ENCODE peak calls at places on chromosomes 5 and 9, in ten cellular contexts. F is sigmoid colon, P is fibroblast of lung, L is IMR-90, I is B cell, Z is coronary artery, Y is activated B cell treated with CpG ODN at 0.5 μM for 24 hours, M is kidney, D is cardiac fibroblast, K is transverse colon. B is an unnamed sample.

GRCh38 chr9:112743216-112743835 is 7.2 kb upstream of the SNX30 start:
- DNase-seq in F (no peak), P (no peak), L (no peak), I (peak), Z (no peak), Y (no peak), M (no peak), D (no peak), K (no peak), B (no peak)

GRCh38 chr5:56279291-56279690 is 46.2 kb upstream of the ANKRD55 start:
- DNase-seq in F (no peak), P (no peak), L (no peak), I (no peak), Z (no peak), Y (no peak), M (no peak), D (no peak), K (no peak), B (no peak)

GRCh38 chr5:55413644-55414043 is 105.9 kb downstream of the MTREX start:
- DNase-seq in F (no peak), P (no peak), L (no peak), I (no peak), Z (no peak), Y (no peak), M (no peak), D (no peak), K (no peak), B (no peak)

GRCh38 chr5:55868846-55869245 is 17.7 kb downstream of the IL31RA start:
- DNase-seq in F (no peak), P (peak), L (peak), I (no peak), Z (no peak), Y (no peak), M (no peak), D (peak), K (no peak), B (no peak)

GRCh38 chr9:101117091-101117490 is 88.6 kb downstream of the PLPPR1 start:
- DNase-seq in F (no peak), P (no peak), L (no peak), I (no peak), Z (no peak), Y (no peak), M (no peak), D (no peak), K (no peak), B (no peak)

GRCh38 chr9:77953590-77953989 is 78.0 kb downstream of the GNAQ start:
- DNase-seq in F (no peak), P (peak), L (no peak), I (no peak), Z (no peak), Y (no peak), M (no peak), D (no peak), K (no peak), B (no peak)

GRCh38 chr9:104866186-104866585 is 61.8 kb downstream of the ABCA1 start:
- DNase-seq in F (no peak), P (peak), L (peak), I (no peak), Z (no peak), Y (no peak), M (no peak), D (peak), K (no peak), B (no peak)

GRCh38 chr5:37696190-37697021 is 143.4 kb downstream of the GDNF start:
- DNase-seq in F (no peak), P (peak), L (peak), I (no peak), Z (no peak), Y (no peak), M (no peak), D (peak), K (no peak), B (no peak)

GRCh38 chr9:34375901-34376595 is 650 bp downstream of the MYORG start:
- DNase-seq in F (peak), P (peak), L (no peak), I (peak), Z (peak), Y (peak), M (peak), D (peak), K (peak), B (peak)

GRCh38 chr9:2023532-2023931 is 8.4 kb downstream of the SMARCA2 start:
- DNase-seq in F (no peak), P (no peak), L (no peak), I (no peak), Z (no peak), Y (no peak), M (no peak), D (no peak), K (no peak), B (no peak)

GRCh38 chr9:36142510-36143161 is 6.1 kb downstream of the GLIPR2 start:
- DNase-seq in F (peak), P (no peak), L (no peak), I (peak), Z (no peak), Y (no peak), M (no peak), D (no peak), K (peak), B (no peak)

GRCh38 chr9:137136926-137137607 is 1.9 kb upstream of the GRIN1 start:
- DNase-seq in F (no peak), P (no peak), L (no peak), I (peak), Z (no peak), Y (no peak), M (no peak), D (no peak), K (no peak), B (no peak)

GRCh38 chr9:108217601-108218190 is 638.1 kb downstream of the ACTL7B start:
- DNase-seq in F (no peak), P (peak), L (no peak), I (no peak), Z (no peak), Y (no peak), M (no peak), D (no peak), K (no peak), B (no peak)

GRCh38 chr5:93717162-93717561 is 24.2 kb downstream of the POU5F2 start:
- DNase-seq in F (no peak), P (peak), L (peak), I (no peak), Z (no peak), Y (no peak), M (no peak), D (peak), K (no peak), B (no peak)

GRCh38 chr5:149636861-149637246 is 55.6 kb downstream of the ARHGEF37 start:
- DNase-seq in F (peak), P (peak), L (peak), I (peak), Z (no peak), Y (peak), M (peak), D (peak), K (no peak), B (no peak)

GRCh38 chr5:15880201-15880600 is 299.4 kb downstream of the MARCHF11 start:
- DNase-seq in F (no peak), P (no peak), L (no peak), I (no peak), Z (no peak), Y (no peak), M (no peak), D (no peak), K (no peak), B (no peak)

GRCh38 chr5:112795342-112795741 is 57.7 kb downstream of the APC start:
- DNase-seq in F (no peak), P (no peak), L (no peak), I (no peak), Z (no peak), Y (no peak), M (no peak), D (no peak), K (no peak), B (no peak)

GRCh38 chr9:79362100-79363081 is 209.4 kb upstream of the TLE4 start:
- DNase-seq in F (no peak), P (peak), L (peak), I (no peak), Z (no peak), Y (no peak), M (no peak), D (peak), K (no peak), B (no peak)

GRCh38 chr9:76394896-76395244 is 644 bp upstream of the RFK start:
- DNase-seq in F (peak), P (no peak), L (no peak), I (peak), Z (peak), Y (no peak), M (peak), D (no peak), K (peak), B (no peak)

GRCh38 chr5:115842089-115842881 is 550 bp downstream of the AP3S1 start:
- DNase-seq in F (no peak), P (no peak), L (no peak), I (no peak), Z (no peak), Y (no peak), M (peak), D (no peak), K (no peak), B (no peak)

GRCh38 chr5:133454442-133454841 is 157.9 kb downstream of the FSTL4 start:
- DNase-seq in F (no peak), P (no peak), L (no peak), I (no peak), Z (peak), Y (no peak), M (no peak), D (no peak), K (no peak), B (no peak)

GRCh38 chr9:111038336-111039202 is at the start of gene LPAR1:
- DNase-seq in F (peak), P (peak), L (peak), I (no peak), Z (peak), Y (no peak), M (peak), D (peak), K (peak), B (peak)

GRCh38 chr5:160697281-160697680 is 154.7 kb downstream of the ATP10B start:
- DNase-seq in F (no peak), P (no peak), L (no peak), I (no peak), Z (no peak), Y (no peak), M (no peak), D (no peak), K (no peak), B (no peak)

GRCh38 chr9:85142461-85143401 is 473.2 kb downstream of the NTRK2 start:
- DNase-seq in F (no peak), P (peak), L (no peak), I (no peak), Z (no peak), Y (no peak), M (no peak), D (no peak), K (peak), B (no peak)

GRCh38 chr5:68502531-68502930 is 287.0 kb downstream of the PIK3R1 start:
- DNase-seq in F (no peak), P (no peak), L (peak), I (no peak), Z (no peak), Y (no peak), M (no peak), D (peak), K (no peak), B (no peak)

GRCh38 chr5:95837492-95837891 is 15.0 kb upstream of the GLRX start:
- DNase-seq in F (no peak), P (no peak), L (no peak), I (no peak), Z (no peak), Y (no peak), M (no peak), D (no peak), K (no peak), B (no peak)

GRCh38 chr9:100229561-100229960 is 123.2 kb downstream of the TEX10 start:
- DNase-seq in F (no peak), P (no peak), L (no peak), I (no peak), Z (no peak), Y (no peak), M (no peak), D (no peak), K (no peak), B (no peak)

DNA sequence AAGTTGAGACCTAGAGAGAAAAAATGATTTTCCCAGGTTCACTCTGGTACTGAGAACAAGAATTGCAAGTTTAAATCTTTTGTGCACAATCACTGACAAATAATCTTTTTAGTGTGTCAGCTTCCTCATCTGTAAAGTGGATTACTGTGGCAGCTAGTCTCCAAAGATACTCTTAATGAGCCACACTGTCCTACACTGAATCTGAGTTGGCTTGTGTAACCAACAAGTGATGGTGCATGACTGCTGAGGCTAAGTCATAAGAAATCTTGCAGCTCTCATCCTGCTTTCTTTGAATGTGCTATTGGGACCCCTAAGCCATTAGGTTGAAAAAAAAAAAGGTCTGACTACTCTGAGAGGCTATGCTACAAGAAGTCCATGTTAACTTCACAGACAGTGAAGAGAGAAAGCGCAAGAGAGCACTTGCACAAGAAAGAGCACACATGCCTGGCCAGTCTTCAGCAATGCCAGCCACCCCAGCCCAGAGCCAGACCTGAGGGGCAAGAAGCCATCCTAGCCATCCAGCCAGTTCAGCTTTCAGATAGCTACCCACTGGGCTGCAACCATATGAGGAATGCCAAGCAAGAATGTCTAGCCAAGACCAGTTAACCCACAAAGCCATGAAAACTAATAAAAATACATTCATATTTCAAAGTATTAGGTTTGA is 419.4 kb downstream of the RAB3C start:
- DNase-seq in F (no peak), P (no peak), L (no peak), I (no peak), Z (no peak), Y (no peak), M (no peak), D (no peak), K (no peak), B (no peak)
- TF ChIP-seq CTCF in F (no peak), P (no peak), L (no peak), I (no peak), Z (no peak), Y (no peak), M (no peak), D (no peak), K (no peak), B (no peak)

GRCh38 chr9:18825775-18826174 is 207.2 kb downstream of the SAXO1 start:
- DNase-seq in F (no peak), P (no peak), L (peak), I (no peak), Z (no peak), Y (no peak), M (no peak), D (no peak), K (no peak), B (no peak)

GRCh38 chr9:18822850-18823249 is 210.2 kb downstream of the SAXO1 start:
- DNase-seq in F (no peak), P (no peak), L (no peak), I (no peak), Z (no peak), Y (no peak), M (no peak), D (no peak), K (peak), B (no peak)

GRCh38 chr9:18821794-18822193 is 211.2 kb downstream of the SAXO1 start:
- DNase-seq in F (no peak), P (peak), L (peak), I (no peak), Z (no peak), Y (no peak), M (no peak), D (no peak), K (no peak), B (no peak)

GRCh38 chr9:18826248-18826647 is 206.8 kb downstream of the SAXO1 start:
- DNase-seq in F (no peak), P (no peak), L (no peak), I (no peak), Z (no peak), Y (no peak), M (no peak), D (no peak), K (no peak), B (no peak)

GRCh38 chr9:18824095-18824666 is 208.8 kb downstream of the SAXO1 start:
- DNase-seq in F (no peak), P (no peak), L (no peak), I (no peak), Z (no peak), Y (no peak), M (no peak), D (peak), K (peak), B (no peak)
- TF ChIP-seq CTCF in F (no peak), P (no peak), L (peak), I (no peak), Z (no peak), Y (no peak), M (peak), D (peak), K (no peak), B (peak)

DNA sequence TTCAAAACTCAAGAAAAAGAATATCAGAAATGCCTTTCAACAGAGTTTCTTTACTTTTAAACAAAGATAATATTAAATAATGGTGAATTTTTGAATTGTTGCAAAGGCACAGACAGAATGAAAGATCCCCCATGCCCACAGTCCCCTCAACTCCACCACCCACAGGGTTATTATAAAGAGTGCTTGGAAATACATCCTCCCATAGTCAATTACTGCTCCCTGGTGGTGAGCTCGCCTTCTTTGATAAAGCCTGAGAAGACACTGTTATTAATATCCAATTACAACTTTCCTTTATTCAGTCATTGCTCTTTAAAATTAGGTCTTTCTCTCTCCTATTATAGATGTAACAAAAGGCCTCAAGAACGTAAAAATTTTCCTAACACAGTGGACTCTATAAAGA is 490.2 kb upstream of the RORB start:
- DNase-seq in F (no peak), P (peak), L (no peak), I (no peak), Z (no peak), Y (no peak), M (no peak), D (no peak), K (no peak), B (no peak)
- TF ChIP-seq CTCF in F (no peak), P (no peak), L (no peak), I (no peak), Z (no peak), Y (no peak), M (no peak), D (no peak), K (no peak), B (no peak)

DNA sequence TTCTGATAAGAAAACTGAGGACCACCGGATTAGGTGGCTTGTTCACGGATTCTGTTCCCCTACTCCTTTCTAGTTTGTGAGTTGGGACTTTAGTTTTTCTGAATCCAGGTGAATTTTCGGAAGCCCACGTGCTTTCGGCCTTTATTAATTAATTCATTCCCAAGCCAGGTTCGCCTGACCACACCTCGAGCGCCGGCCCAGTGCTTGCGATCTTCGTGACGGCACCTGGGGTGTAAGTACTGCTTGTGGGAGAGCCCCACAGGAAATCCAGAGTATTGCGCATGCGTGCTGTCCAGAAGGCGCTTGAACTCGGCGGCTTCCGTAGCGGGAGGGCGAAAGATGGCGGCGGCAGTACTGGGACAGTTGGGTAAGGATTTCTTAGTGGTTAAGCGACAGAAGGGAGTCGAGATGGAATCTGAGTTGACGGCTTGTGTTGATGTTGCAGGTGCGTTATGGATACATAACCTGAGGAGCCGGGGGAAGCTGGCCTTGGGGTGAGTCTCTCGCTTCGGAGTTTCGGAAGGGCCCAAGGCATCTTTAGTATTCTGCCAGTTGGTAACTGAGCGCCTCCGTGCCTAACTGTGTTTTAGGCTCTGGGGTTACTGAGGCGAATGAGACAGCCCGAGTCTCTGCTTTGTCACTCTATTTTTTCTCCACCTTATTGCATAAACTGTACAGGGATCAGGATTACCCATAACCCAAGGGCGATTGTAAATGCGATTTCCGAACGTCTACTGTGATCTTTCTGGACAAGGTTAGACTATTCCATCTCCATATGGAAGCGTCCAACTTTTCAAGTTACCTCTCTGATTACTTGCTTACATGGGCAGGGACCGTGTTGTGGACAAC is at the start of gene MRPL22:
- DNase-seq in F (peak), P (peak), L (peak), I (peak), Z (peak), Y (peak), M (peak), D (peak), K (peak), B (peak)
- TF ChIP-seq CTCF in F (peak), P (no peak), L (no peak), I (no peak), Z (no peak), Y (no peak), M (no peak), D (no peak), K (no peak), B (no peak)

B was measured in type B pancreatic cell.